ENCODE peak calls at places on chromosomes 4 and X, in nine cellular contexts. F, G, M, J, Y, P, W, O and T are unnamed samples.
A peak's percentile ranks its signal among the peaks of the same experiment; 100 is the strongest.

GRCh38 chr4:128540122-128540521 is 252.5 kb upstream of the PGRMC2 start:
- DNase-seq in G (no peak), J (no peak), F (no peak), P (no peak), W (no peak), O (no peak), Y (no peak), M (no peak), T (no peak)

GRCh38 chr4:124203613-124204284 is 508.8 kb downstream of the ANKRD50 start:
- DNase-seq in M (no peak), F (no peak), Y (peak; percentile 52), J (no peak), O (no peak), G (peak; percentile 85), P (peak; percentile 93), W (no peak), T (peak; percentile 97)

GRCh38 chrX:106952988-106953387 is 32.8 kb downstream of the CLDN2 start:
- DNase-seq in M (no peak), Y (peak; percentile 41), P (peak; percentile 6), G (no peak), W (no peak), J (peak; percentile 40), O (no peak), F (no peak), T (peak; percentile 54)

GRCh38 chrX:145506225-145506624 is 258.9 kb downstream of the SPANXN1 start:
- DNase-seq in O (no peak), Y (no peak), M (no peak), J (no peak), F (no peak), W (no peak), G (no peak), P (no peak), T (no peak)

GRCh38 chr4:173014836-173015235 is 153.8 kb upstream of the GALNT7 start:
- DNase-seq in Y (no peak), J (peak; percentile 66), O (no peak), G (no peak), M (no peak), W (no peak), P (no peak), F (no peak), T (no peak)

GRCh38 chr4:4735870-4736269 is 123.6 kb upstream of the MSX1 start:
- DNase-seq in G (peak; percentile 27), F (no peak), W (no peak), J (no peak), M (no peak), O (no peak), P (peak; percentile 17), Y (peak; percentile 43), T (peak; percentile 65)

GRCh38 chr4:145307120-145307519 is 126.7 kb upstream of the OTUD4 start:
- DNase-seq in P (no peak), O (no peak), J (no peak), Y (no peak), F (no peak), M (no peak), W (no peak), G (no peak), T (no peak)

GRCh38 chr4:111879539-111879938 is 265.7 kb upstream of the FAM241A start:
- DNase-seq in M (no peak), O (no peak), F (no peak), W (no peak), P (no peak), J (no peak), G (no peak), Y (no peak), T (no peak)

GRCh38 chr4:36277533-36277932 is 3.9 kb upstream of the DTHD1 start:
- DNase-seq in Y (no peak), G (no peak), F (no peak), M (no peak), J (no peak), W (no peak), O (no peak), P (no peak), T (no peak)

GRCh38 chr4:170007113-170007512 is 19.1 kb downstream of the MFAP3L start:
- DNase-seq in W (no peak), M (no peak), J (no peak), O (no peak), Y (no peak), P (peak; percentile 64), G (no peak), F (no peak), T (peak; percentile 12)

GRCh38 chr4:153788064-153788418 is 842 bp downstream of the SFRP2 start:
- DNase-seq in W (no peak), P (no peak), F (no peak), M (no peak), G (no peak), O (no peak), Y (peak; percentile 44), J (no peak), T (no peak)
- H3K4me3 ChIP-seq in W (no peak overlapping the region), P (no peak overlapping the region), F (no peak overlapping the region), M (no peak overlapping the region), G (no peak overlapping the region), O (peak overlapping the region; percentile 30), Y (peak overlapping the region; percentile 60), J (no peak overlapping the region), T (no peak overlapping the region)

GRCh38 chrX:153471663-153472280 is 1.4 kb upstream of the HAUS7 start:
- DNase-seq in M (no peak), J (no peak), O (no peak), Y (no peak), F (no peak), W (no peak), G (peak; percentile 31), P (peak; percentile 69), T (peak; percentile 39)

GRCh38 chrX:153468008-153468580 is 2.3 kb downstream of the HAUS7 start:
- DNase-seq in P (no peak), F (no peak), M (no peak), G (peak; percentile 6), O (no peak), W (no peak), J (peak; percentile 69), Y (no peak), T (no peak)

GRCh38 chrX:153473126-153473525 is 2.8 kb upstream of the HAUS7 start:
- DNase-seq in W (no peak), M (no peak), F (no peak), O (no peak), G (no peak), J (no peak), P (no peak), Y (no peak), T (no peak)

GRCh38 chrX:153470411-153471363 is at the start of gene HAUS7:
- DNase-seq in O (peak; percentile 52), J (peak; percentile 93), P (peak; percentile 85), M (peak; percentile 90), W (peak; percentile 88), F (peak; percentile 96), Y (peak; percentile 82), G (peak; percentile 84), T (peak; percentile 86)

DNA sequence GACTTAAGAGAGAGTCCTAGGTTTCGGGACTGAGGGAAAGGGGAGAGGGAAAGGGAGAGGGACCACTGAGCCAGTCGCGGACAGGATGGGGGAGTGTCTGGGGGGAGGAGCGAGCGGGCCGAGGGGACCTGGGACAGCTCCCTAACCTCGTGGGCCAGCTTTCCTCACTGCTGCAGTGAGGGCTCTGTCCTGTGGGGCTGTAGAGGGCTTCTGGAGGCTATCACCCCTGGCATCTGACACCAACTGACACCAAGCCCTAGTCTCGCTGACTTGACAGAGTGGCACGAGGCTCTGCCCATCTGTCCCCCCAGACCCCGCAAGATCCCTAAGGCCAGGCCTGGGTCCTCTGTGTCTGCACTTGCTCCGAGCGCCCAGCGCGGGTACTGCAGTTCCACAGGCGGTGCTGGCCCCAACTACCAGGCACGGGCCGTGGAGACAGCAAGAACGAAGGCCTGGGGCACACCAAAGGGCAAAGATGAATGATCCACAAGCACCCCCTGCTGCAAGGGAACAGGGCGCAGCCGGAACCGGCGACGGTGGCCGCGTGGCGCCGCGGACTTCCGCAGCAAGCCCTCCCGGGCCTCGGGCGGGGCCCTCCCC is 465 bp downstream of the HAUS7 start:
- DNase-seq in F (no peak), W (peak; percentile 35), J (peak; percentile 27), M (no peak), Y (peak; percentile 28), G (peak; percentile 8), P (no peak), O (no peak), T (peak; percentile 12)
- TF ChIP-seq CTCF in F (no peak), W (no peak), J (no peak), M (no peak), Y (no peak), G (peak; percentile 1), P (no peak), O (no peak), T (peak; percentile 33)

GRCh38 chr4:86847576-86847975 is 1.6 kb downstream of the SLC10A6 start:
- DNase-seq in W (no peak), F (no peak), O (no peak), Y (no peak), G (no peak), J (no peak), P (no peak), M (no peak), T (no peak)
- H3K4me3 ChIP-seq in W (no peak overlapping the region), F (peak overlapping the region; percentile 34), O (peak overlapping the region; percentile 1), Y (no peak overlapping the region), G (no peak overlapping the region), J (no peak overlapping the region), P (no peak overlapping the region), M (no peak overlapping the region), T (no peak overlapping the region)

GRCh38 chr4:47484169-47484568 is 906 bp upstream of the ATP10D start:
- DNase-seq in F (no peak), O (no peak), M (peak; percentile 34), W (no peak), P (no peak), J (no peak), G (no peak), Y (no peak), T (no peak)

GRCh38 chr4:47483722-47484121 is 1.4 kb upstream of the ATP10D start:
- DNase-seq in J (no peak), F (no peak), Y (no peak), O (no peak), W (no peak), P (peak; percentile 58), M (peak; percentile 26), G (no peak), T (peak; percentile 38)

GRCh38 chr4:47482326-47482725 is 2.7 kb upstream of the ATP10D start:
- DNase-seq in P (peak; percentile 75), O (no peak), G (peak; percentile 81), J (no peak), F (no peak), Y (peak; percentile 78), M (no peak), W (no peak), T (peak; percentile 61)

GRCh38 chr4:47486306-47486705 is 1.2 kb downstream of the ATP10D start:
- DNase-seq in G (no peak), W (no peak), M (no peak), J (no peak), F (no peak), O (no peak), Y (peak; percentile 30), P (peak; percentile 36), T (peak; percentile 46)

DNA sequence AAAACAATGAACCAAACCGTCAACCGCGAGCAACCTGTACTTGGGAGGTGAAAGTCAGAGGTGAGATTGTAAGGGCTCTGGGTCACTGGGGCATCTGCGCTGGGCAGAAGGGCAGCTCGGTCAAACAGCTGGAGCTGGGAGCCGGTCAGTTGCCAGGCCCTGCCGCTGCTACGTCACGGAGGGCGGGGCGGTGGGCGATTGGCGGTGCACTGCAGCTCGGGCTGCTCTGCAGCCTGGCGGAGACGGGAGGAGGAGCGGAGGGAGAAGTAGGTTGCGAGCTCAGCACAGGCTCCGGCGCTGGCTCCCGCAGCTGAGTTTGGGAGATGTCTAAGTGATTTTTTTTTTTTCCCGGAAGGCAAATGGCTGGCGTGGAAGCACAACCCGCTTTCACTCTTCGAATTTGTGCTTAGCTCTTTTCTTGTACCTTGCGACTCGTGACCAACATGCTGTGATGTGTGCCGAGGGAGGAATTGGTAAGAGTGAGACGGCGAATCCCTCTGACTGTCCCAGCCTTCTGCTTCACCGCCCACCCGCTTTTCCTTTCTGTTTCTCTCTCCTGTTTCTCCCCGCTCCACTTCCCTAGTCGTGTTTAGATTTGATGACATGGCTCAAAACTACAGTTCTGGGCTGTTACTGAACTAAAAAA is at the start of gene ATP10D:
- DNase-seq in J (peak; percentile 94), F (peak; percentile 99), O (peak; percentile 52), G (peak; percentile 93), P (peak; percentile 94), W (peak; percentile 90), M (peak; percentile 92), Y (peak; percentile 90), T (peak; percentile 91)
- TF ChIP-seq CTCF in J (no peak), F (no peak), O (no peak), G (peak; percentile 23), P (no peak), W (no peak), M (no peak), Y (no peak), T (peak; percentile 46)